ENCODE peak calls at places on chromosomes 5 and 9, in five cellular contexts. G is ovary, C is psoas muscle, F is HCT116, H is tibial nerve. P is an unnamed sample.

GRCh38 chr9:131744171-131744714 is 4.4 kb upstream of the RAPGEF1 start:
- DNase-seq in G (no peak), C (no peak), F (no peak), H (no peak), P (no peak)

GRCh38 chr5:6708814-6709213 is 4.4 kb upstream of the TENT4A start:
- DNase-seq in G (no peak), C (peak; percentile 40), F (no peak), H (no peak), P (no peak)

GRCh38 chr5:1294839-1295649 is at the start of gene TERT:
- DNase-seq in G (peak; percentile 20), C (no peak), F (no peak), H (no peak), P (no peak)

GRCh38 chr5:139746691-139747582 is 48.7 kb upstream of the PSD2 start:
- DNase-seq in G (peak; percentile 47), C (peak; percentile 45), F (no peak), H (no peak), P (no peak)

GRCh38 chr9:92650839-92651621 is 18.9 kb downstream of the IPPK start:
- DNase-seq in G (peak; percentile 83), C (no peak), F (no peak), H (no peak), P (peak; percentile 73)

GRCh38 chr5:173742432-173742816 is 126.0 kb upstream of the BOD1 start:
- DNase-seq in G (no peak), C (no peak), F (no peak), H (no peak), P (no peak)

GRCh38 chr5:32103521-32103920 is 70.6 kb downstream of the GOLPH3 start:
- DNase-seq in G (no peak), C (no peak), F (no peak), H (no peak), P (no peak)

GRCh38 chr9:114396558-114397218 is 8.9 kb upstream of the AKNA start:
- DNase-seq in G (peak; percentile 73), C (peak; percentile 50), F (peak; percentile 7), H (no peak), P (no peak)

GRCh38 chr5:39449572-39449971 is 24.8 kb upstream of the DAB2 start:
- DNase-seq in G (no peak), C (no peak), F (no peak), H (no peak), P (no peak)

GRCh38 chr5:14153932-14154646 is 10.9 kb downstream of the TRIO start:
- DNase-seq in G (peak; percentile 49), C (peak; percentile 68), F (no peak), H (no peak), P (peak; percentile 87)

GRCh38 chr5:96157841-96158291 is 196.2 kb upstream of the ELL2 start:
- DNase-seq in G (no peak), C (no peak), F (no peak), H (no peak), P (no peak)

GRCh38 chr5:148060881-148061280 is 2.9 kb upstream of the SPINK5 start:
- DNase-seq in G (no peak), C (no peak), F (no peak), H (no peak), P (no peak)

GRCh38 chr5:73066466-73066865 is 53.9 kb upstream of the TMEM171 start:
- DNase-seq in G (no peak), C (no peak), F (no peak), H (no peak), P (no peak)

GRCh38 chr9:108643756-108644510 is 211.9 kb downstream of the ACTL7B start:
- DNase-seq in G (no peak), C (no peak), F (no peak), H (no peak), P (no peak)

GRCh38 chr9:106828965-106829364 is 34.0 kb upstream of the ZNF462 start:
- DNase-seq in G (no peak), C (no peak), F (no peak), H (no peak), P (no peak)

GRCh38 chr5:32172908-32173393 is 1.2 kb downstream of the GOLPH3 start:
- DNase-seq in G (no peak), C (no peak), F (no peak), H (no peak), P (no peak)

GRCh38 chr9:72758944-72759343 is 193.9 kb downstream of the ALDH1A1 start:
- DNase-seq in G (no peak), C (no peak), F (no peak), H (no peak), P (no peak)

GRCh38 chr5:81233080-81233634 is at the start of gene CKMT2:
- DNase-seq in G (peak; percentile 96), C (peak; percentile 90), F (no peak), H (peak; percentile 33), P (peak; percentile 83)

GRCh38 chr5:141866111-141866510 is 12.1 kb downstream of the PCDH1 start:
- DNase-seq in G (no peak), C (no peak), F (peak; percentile 78), H (no peak), P (no peak)

GRCh38 chr5:164597293-164597900 is 1092.0 kb downstream of the MAT2B start:
- DNase-seq in G (no peak), C (no peak), F (no peak), H (no peak), P (no peak)

GRCh38 chr9:92706218-92706940 is 36.4 kb upstream of the IPPK start:
- DNase-seq in G (no peak), C (no peak), F (peak; percentile 54), H (no peak), P (no peak)

GRCh38 chr5:167565555-167565954 is 725.9 kb upstream of the WWC1 start:
- DNase-seq in G (no peak), C (no peak), F (no peak), H (no peak), P (no peak)

GRCh38 chr5:124847907-124848306 is 101.5 kb upstream of the ZNF608 start:
- DNase-seq in G (no peak), C (no peak), F (no peak), H (no peak), P (no peak)

GRCh38 chr5:44603496-44604272 is 205.1 kb upstream of the MRPS30 start:
- DNase-seq in G (no peak), C (no peak), F (peak; percentile 0), H (no peak), P (no peak)

GRCh38 chr9:8268216-8268878 is 468.8 kb upstream of the DMAC1 start:
- DNase-seq in G (no peak), C (no peak), F (no peak), H (no peak), P (no peak)

GRCh38 chr5:138352722-138353549 is 451 bp downstream of the KDM3B start:
- DNase-seq in G (peak; percentile 80), C (peak; percentile 65), F (no peak), H (peak; percentile 28), P (peak; percentile 85)

GRCh38 chr5:146079695-146080361 is 25.5 kb downstream of the PLAC8L1 start:
- DNase-seq in G (no peak), C (no peak), F (peak; percentile 12), H (no peak), P (no peak)

GRCh38 chr5:154190652-154191304 is at the start of gene GALNT10:
- DNase-seq in G (peak; percentile 82), C (peak; percentile 78), F (peak; percentile 21), H (no peak), P (no peak)

GRCh38 chr9:113370806-113371325 is 5.9 kb downstream of the HDHD3 start:
- DNase-seq in G (no peak), C (no peak), F (no peak), H (no peak), P (no peak)

GRCh38 chr9:100591139-100591538 is 13.3 kb downstream of the CAVIN4 start:
- DNase-seq in G (no peak), C (no peak), F (no peak), H (no peak), P (no peak)

DNA sequence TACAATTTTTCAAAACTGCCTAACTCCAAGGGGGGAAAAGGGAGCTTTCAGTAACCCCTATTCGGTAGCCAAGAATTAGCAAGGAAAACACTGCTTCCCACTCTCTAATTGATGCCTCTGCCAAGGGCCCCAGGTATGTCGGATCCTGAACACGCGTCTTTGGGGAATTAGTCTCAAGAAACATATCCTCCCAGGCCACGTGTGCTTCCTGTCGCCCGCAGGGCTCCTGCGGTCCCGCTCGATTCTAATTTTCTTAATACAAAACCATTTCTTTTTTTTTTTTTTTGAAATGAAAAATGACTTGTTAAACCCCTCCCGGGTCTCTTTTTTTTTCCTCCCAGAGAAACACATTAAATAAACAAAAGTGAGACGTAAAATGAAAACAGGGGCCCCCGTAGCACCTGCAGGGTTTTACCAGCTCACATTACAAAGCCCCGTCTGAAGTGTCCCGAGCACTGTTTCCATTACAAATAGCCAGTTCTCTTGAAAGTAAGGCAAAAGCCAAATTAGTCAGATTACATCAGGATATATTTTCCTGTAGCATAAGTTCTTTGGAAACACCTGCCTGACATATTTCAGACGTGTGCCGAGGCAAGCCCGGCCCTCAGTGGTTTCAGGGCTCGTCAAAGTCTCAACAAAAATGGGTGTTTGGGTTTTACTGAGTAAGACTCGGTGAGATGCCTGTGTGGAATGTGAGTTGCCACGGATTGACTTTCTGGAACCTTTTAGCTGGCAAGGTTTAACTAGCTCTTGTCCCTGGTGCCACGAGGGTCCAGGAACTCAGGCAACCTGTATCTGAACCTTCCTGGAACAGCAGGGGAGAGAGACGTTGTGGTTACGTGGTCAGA is 21.6 kb downstream of the SMIM23 start:
- DNase-seq in G (no peak), C (no peak), F (no peak), H (no peak), P (no peak)
- H3K4me3 ChIP-seq in G (no peak overlapping the region), C (no peak overlapping the region), F (no peak overlapping the region), H (no peak overlapping the region), P (no peak overlapping the region)

DNA sequence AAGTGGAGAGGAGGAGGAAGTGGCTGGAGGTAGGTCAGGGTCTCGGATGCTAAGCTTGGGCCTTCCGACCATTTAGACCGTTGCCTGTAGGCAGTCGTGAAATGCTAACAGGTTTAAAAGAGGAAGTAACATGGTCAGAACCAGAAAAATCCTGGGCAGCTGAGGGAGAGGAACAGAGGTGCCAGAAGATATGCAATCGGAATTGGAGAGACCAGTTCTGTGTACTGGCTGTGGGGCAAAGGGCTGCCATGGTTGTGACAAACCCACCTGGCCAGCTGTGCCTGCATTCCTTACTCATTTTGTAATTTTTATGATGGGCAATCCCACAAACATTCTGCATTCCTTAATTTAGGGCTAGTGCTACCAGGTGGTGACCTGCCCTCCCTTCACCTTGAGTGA is 37.3 kb downstream of the B4GALT1 start:
- DNase-seq in G (no peak), C (no peak), F (no peak), H (no peak), P (no peak)
- H3K27ac ChIP-seq in G (no peak overlapping the region), C (no peak overlapping the region), F (no peak overlapping the region), H (peak overlapping the region; percentile 7), P (no peak overlapping the region)

GRCh38 chr5:151742870-151743294 is 15.5 kb downstream of the ATOX1 start:
- DNase-seq in G (peak; percentile 70), C (peak; percentile 43), F (peak; percentile 56), H (no peak), P (no peak)
- TF ChIP-seq CTCF in G (peak; percentile 68), C (peak; percentile 64), F (peak; percentile 84), H (peak; percentile 76), P (peak; percentile 52)

GRCh38 chr9:127662617-127663016 is 44.2 kb upstream of the CFAP157 start:
- DNase-seq in G (no peak), C (no peak), F (no peak), H (no peak), P (no peak)

GRCh38 chr9:127664324-127664677 is 42.5 kb upstream of the CFAP157 start:
- DNase-seq in G (no peak), C (no peak), F (no peak), H (no peak), P (no peak)

GRCh38 chr9:127658431-127658830 is 46.4 kb downstream of the STXBP1 start:
- DNase-seq in G (no peak), C (no peak), F (no peak), H (no peak), P (no peak)

GRCh38 chr9:127660886-127661285 is 45.9 kb upstream of the CFAP157 start:
- DNase-seq in G (no peak), C (no peak), F (no peak), H (no peak), P (no peak)

GRCh38 chr9:127661342-127661741 is 45.4 kb upstream of the CFAP157 start:
- DNase-seq in G (peak; percentile 59), C (no peak), F (no peak), H (no peak), P (no peak)
- H3K4me3 ChIP-seq in G (no peak overlapping the region), C (no peak overlapping the region), F (no peak overlapping the region), H (no peak overlapping the region), P (no peak overlapping the region)